ENCODE peak calls at places on chromosomes 5 and 9, in six cellular contexts. X is H9, N is H1, Y is neuronal stem cell, B is trophoblast cell, H is mesenchymal stem cell. J is an unnamed sample.

GRCh38 chr5:167671176-167671575 is 620.3 kb upstream of the WWC1 start:
- DNase-seq in B (no peak), X (no peak), N (no peak), H (no peak), Y (no peak), J (peak)

GRCh38 chr9:124325816-124326215 is 68.1 kb downstream of the NEK6 start:
- DNase-seq in H (no peak), X (no peak), B (no peak), N (no peak), Y (no peak), J (no peak)

GRCh38 chr5:28408186-28408585 is 1369.8 kb upstream of the CDH9 start:
- DNase-seq in B (peak), Y (no peak), N (no peak), X (no peak), H (peak), J (no peak)

GRCh38 chr9:137550958-137551655 is 572 bp upstream of the MRPL41 start:
- DNase-seq in B (peak), X (peak), N (peak), H (peak), Y (peak), J (peak)

GRCh38 chr5:128329542-128329941 is 208.5 kb downstream of the FBN2 start:
- DNase-seq in B (no peak), X (no peak), H (no peak), N (no peak), Y (no peak), J (no peak)

GRCh38 chr5:65812648-65813047 is 90.6 kb downstream of the NLN start:
- DNase-seq in X (no peak), B (no peak), Y (no peak), N (no peak), H (no peak), J (no peak)

GRCh38 chr5:127833999-127834953 is 131.1 kb downstream of the CCDC192 start:
- DNase-seq in B (no peak), N (no peak), Y (no peak), H (no peak), X (no peak), J (no peak)

GRCh38 chr5:135156337-135156714 is 122.3 kb upstream of the PITX1 start:
- DNase-seq in H (no peak), N (no peak), X (no peak), B (no peak), Y (no peak), J (no peak)

GRCh38 chr5:157544623-157544989 is 31.0 kb downstream of the ADAM19 start:
- DNase-seq in H (no peak), X (no peak), B (no peak), N (no peak), Y (no peak), J (no peak)

GRCh38 chr5:25393957-25394356 is 749.2 kb upstream of the CDH10 start:
- DNase-seq in Y (no peak), H (no peak), X (no peak), N (no peak), B (no peak), J (no peak)

GRCh38 chr5:61653802-61654580 is 321.9 kb downstream of the ZSWIM6 start:
- DNase-seq in X (no peak), B (no peak), N (no peak), Y (no peak), H (no peak), J (no peak)

GRCh38 chr5:594241-594860 is 17.8 kb upstream of the CEP72 start:
- DNase-seq in N (no peak), X (no peak), Y (no peak), B (no peak), H (no peak), J (no peak)

GRCh38 chr5:124289641-124290201 is 456.7 kb downstream of the ZNF608 start:
- DNase-seq in B (no peak), N (peak), Y (no peak), H (no peak), X (peak), J (no peak)

GRCh38 chr5:16229357-16229940 is 49.9 kb upstream of the MARCHF11 start:
- DNase-seq in Y (no peak), H (no peak), B (no peak), N (no peak), X (no peak), J (no peak)

GRCh38 chr9:123742009-123742767 is 187.7 kb downstream of the DENND1A start:
- DNase-seq in H (peak), Y (peak), X (no peak), N (no peak), B (no peak), J (peak)

GRCh38 chr5:132032156-132032555 is 20.7 kb upstream of the ACSL6 start:
- DNase-seq in B (no peak), X (no peak), N (no peak), Y (no peak), H (no peak), J (no peak)

GRCh38 chr5:133907075-133907474 is 61.4 kb downstream of the C5orf15 start:
- DNase-seq in N (no peak), Y (no peak), B (no peak), H (no peak), X (no peak), J (no peak)

GRCh38 chr5:643811-644271 is 31.7 kb downstream of the CEP72 start:
- DNase-seq in H (no peak), X (no peak), N (no peak), B (no peak), Y (no peak), J (no peak)

GRCh38 chr9:90841615-90842014 is 40.0 kb downstream of the SYK start:
- DNase-seq in N (no peak), Y (no peak), B (no peak), X (no peak), H (no peak), J (no peak)

GRCh38 chr9:90842984-90843383 is 41.4 kb downstream of the SYK start:
- DNase-seq in N (no peak), Y (no peak), X (no peak), B (no peak), H (no peak), J (no peak)

GRCh38 chr9:90841213-90841612 is 39.6 kb downstream of the SYK start:
- DNase-seq in B (no peak), X (peak), Y (no peak), H (no peak), N (no peak), J (no peak)

GRCh38 chr9:90842378-90842777 is 40.8 kb downstream of the SYK start:
- DNase-seq in B (no peak), Y (no peak), X (no peak), N (no peak), H (no peak), J (no peak)

GRCh38 chr9:90843530-90843929 is 41.9 kb downstream of the SYK start:
- DNase-seq in N (no peak), B (no peak), H (no peak), X (peak), Y (no peak), J (no peak)
- H4K8ac ChIP-seq in N (no peak), B (no peak), H (no peak), X (no peak), Y (peak), J (no peak)

GRCh38 chr5:32540446-32540845 is 44.9 kb upstream of the SUB1 start:
- DNase-seq in H (no peak), X (no peak), N (no peak), Y (no peak), B (no peak), J (no peak)
- H3K14ac ChIP-seq in H (no peak), X (no peak), N (no peak), Y (no peak), B (no peak), J (no peak)

DNA sequence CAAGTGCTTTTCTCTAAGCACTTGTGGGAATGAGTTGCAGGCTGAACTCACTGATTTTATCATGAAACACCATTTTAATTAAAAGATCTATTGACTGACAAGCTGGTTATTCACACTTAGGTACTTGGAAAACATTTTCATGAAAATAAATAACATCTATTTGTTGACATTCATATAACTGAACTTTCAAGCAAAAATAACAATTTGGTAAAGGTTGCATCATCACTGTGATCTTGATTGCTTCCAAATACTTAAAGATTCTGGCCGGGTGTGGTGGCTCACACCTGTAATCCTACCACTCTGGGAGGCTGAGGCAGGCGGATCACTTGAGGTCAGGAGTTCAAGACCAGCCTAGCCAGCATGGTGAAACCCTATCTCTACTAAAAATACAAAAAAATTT is 6.7 kb upstream of the TENT2 start:
- DNase-seq in Y (no peak), B (no peak), X (no peak), H (no peak), N (no peak), J (no peak)
- H3K4ac ChIP-seq in Y (no peak), B (no peak), X (no peak), H (no peak), N (no peak), J (no peak)

DNA sequence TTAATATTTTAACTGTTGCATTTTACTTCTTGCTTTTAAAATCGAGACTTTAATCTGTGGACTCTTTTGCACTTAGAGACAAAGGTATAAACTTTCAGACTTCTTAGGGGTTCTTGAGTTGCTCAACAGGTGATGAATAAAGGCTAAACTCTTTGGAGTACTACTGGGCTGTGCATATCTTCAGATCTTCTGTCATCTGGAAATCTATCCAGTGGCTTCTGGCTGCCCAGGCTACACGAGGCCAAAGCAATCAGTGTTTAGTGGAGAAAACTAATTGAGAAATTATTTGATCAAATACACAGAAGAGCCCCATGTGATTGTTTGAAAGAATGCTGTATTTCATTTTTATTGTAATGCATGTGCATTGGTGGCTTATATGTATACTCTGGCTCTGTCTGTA is 146.1 kb downstream of the PBX3 start:
- DNase-seq in Y (no peak), N (no peak), X (no peak), H (no peak), B (no peak), J (no peak)
- H4K8ac ChIP-seq in Y (no peak), N (no peak), X (no peak), H (no peak), B (no peak), J (no peak)

DNA sequence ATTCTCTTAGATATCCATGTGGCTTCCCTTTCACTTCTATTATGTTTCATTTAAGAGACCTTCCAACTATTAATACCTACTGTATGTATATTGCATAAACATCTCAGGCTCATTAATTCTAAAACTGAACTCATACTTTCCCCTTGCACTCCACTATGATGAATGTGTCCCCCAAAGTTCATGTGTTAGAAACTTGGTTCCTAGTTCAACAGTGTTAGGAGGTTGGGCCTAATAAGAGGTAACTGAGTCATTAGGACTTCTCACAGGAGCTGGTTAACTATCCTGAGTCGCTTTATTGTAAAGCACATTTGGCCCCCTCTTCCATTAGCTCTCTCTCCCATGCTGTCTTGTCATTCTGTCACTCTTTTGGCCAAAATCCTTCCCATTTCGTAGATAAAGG is 22.0 kb downstream of the ANKHD1 start:
- DNase-seq in H (no peak), B (no peak), X (no peak), Y (no peak), N (no peak), J (no peak)
- H3K14ac ChIP-seq in H (no peak), B (no peak), X (no peak), Y (no peak), N (no peak), J (no peak)

GRCh38 chr5:62732677-62733121 is 154.1 kb downstream of the LRRC70 start:
- DNase-seq in N (no peak), B (no peak), Y (no peak), X (no peak), H (peak), J (peak)
- H3K4ac ChIP-seq in N (no peak), B (no peak), Y (no peak), X (no peak), H (no peak), J (no peak)

GRCh38 chr9:26946753-26947727 is at the start of gene PLAA:
- DNase-seq in B (peak), N (peak), Y (peak), X (peak), H (peak), J (peak)
- H4K8ac ChIP-seq in B (peak), N (peak), Y (no peak), X (no peak), H (peak), J (peak)